ENCODE peak calls at places on chromosome 17, in eight cellular contexts. Y is lower lobe of right lung, C is tibial nerve, M is A549, X is cardiac muscle cell, T is left ventricle myocardium inferior, R is endodermal cell, L is psoas muscle. S is an unnamed sample.

GRCh38 chr17:8946476-8946875 is 19.0 kb downstream of the PIK3R5 start:
- DNase-seq in Y (no peak), C (no peak), M (no peak), X (peak; percentile 8), T (no peak), R (no peak), L (no peak), S (no peak)

GRCh38 chr17:3026125-3026855 is 37.1 kb downstream of the OR1D5 start:
- DNase-seq in Y (peak; percentile 23), C (no peak), M (no peak), X (no peak), T (no peak), R (peak; percentile 55), L (no peak), S (no peak)

GRCh38 chr17:78132086-78132676 is 1.6 kb downstream of the TMC8 start:
- DNase-seq in Y (peak; percentile 82), C (no peak), M (no peak), X (no peak), T (no peak), R (peak; percentile 90), L (no peak), S (peak; percentile 76)

GRCh38 chr17:40791808-40792436 is 7.8 kb downstream of the KRT28 start:
- DNase-seq in Y (no peak), C (peak; percentile 21), M (peak; percentile 61), X (peak; percentile 62), T (no peak), R (no peak), L (no peak), S (no peak)

GRCh38 chr17:61970030-61970429 is 42.2 kb upstream of the INTS2 start:
- DNase-seq in Y (no peak), C (no peak), M (no peak), X (peak; percentile 15), T (no peak), R (no peak), L (no peak), S (no peak)

GRCh38 chr17:55458977-55459376 is 37.3 kb upstream of the MMD start:
- DNase-seq in Y (no peak), C (no peak), M (peak; percentile 61), X (no peak), T (no peak), R (no peak), L (no peak), S (peak; percentile 89)

GRCh38 chr17:17763136-17763535 is 73.7 kb downstream of the SREBF1 start:
- DNase-seq in Y (no peak), C (no peak), M (no peak), X (no peak), T (no peak), R (no peak), L (no peak), S (no peak)

GRCh38 chr17:7839890-7840260 is 5.9 kb downstream of the KDM6B start:
- DNase-seq in Y (no peak), C (no peak), M (peak; percentile 80), X (peak; percentile 47), T (no peak), R (peak; percentile 41), L (no peak), S (no peak)

GRCh38 chr17:61390479-61390791 is 9.2 kb upstream of the TBX2 start:
- DNase-seq in Y (no peak), C (no peak), M (no peak), X (no peak), T (no peak), R (no peak), L (no peak), S (no peak)

GRCh38 chr17:69415431-69415830 is 934 bp downstream of the MAP2K6 start:
- DNase-seq in Y (no peak), C (no peak), M (no peak), X (no peak), T (no peak), R (no peak), L (no peak), S (no peak)
- H3K27ac ChIP-seq in Y (no peak overlapping the region), C (peak overlapping the region; percentile 11), M (peak overlapping the region; percentile 76), X (peak overlapping the region; percentile 85), T (peak overlapping the region; percentile 45), R (no peak overlapping the region), L (peak overlapping the region; percentile 84), S (no peak overlapping the region)

GRCh38 chr17:74604748-74605147 is 12.7 kb upstream of the CD300LD start:
- DNase-seq in Y (no peak), C (no peak), M (no peak), X (no peak), T (no peak), R (no peak), L (no peak), S (no peak)
- H3K27ac ChIP-seq in Y (no peak overlapping the region), C (no peak overlapping the region), M (peak overlapping the region; percentile 7), X (no peak overlapping the region), T (no peak overlapping the region), R (no peak overlapping the region), L (no peak overlapping the region), S (no peak overlapping the region)

DNA sequence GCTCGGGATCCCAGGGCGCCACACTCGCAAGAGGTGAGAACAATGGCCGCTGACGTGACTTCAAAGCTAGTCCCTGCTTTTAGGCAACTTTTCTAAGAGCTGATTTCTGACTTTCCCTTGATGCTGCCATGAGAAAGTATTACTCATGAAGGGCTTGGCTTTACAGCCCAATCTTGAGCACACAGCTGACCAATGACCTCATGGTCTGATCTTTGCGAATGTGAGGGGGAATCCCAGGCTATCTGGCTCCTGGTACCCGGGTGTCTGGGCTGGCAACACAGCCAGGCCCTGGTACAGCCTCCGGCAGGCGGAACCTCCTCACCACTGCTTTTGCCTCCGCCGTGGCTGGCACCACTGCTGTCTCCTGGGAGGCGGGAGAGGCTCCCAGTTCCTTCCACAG is 17.5 kb downstream of the NDUFAF8 start:
- DNase-seq in Y (no peak), C (no peak), M (peak; percentile 48), X (no peak), T (no peak), R (no peak), L (no peak), S (no peak)
- H3K27ac ChIP-seq in Y (no peak overlapping the region), C (no peak overlapping the region), M (no peak overlapping the region), X (no peak overlapping the region), T (no peak overlapping the region), R (no peak overlapping the region), L (no peak overlapping the region), S (no peak overlapping the region)

GRCh38 chr17:46024590-46024989 is 25.5 kb downstream of the STH start:
- DNase-seq in Y (no peak), C (no peak), M (no peak), X (no peak), T (no peak), R (peak; percentile 52), L (no peak), S (peak; percentile 9)
- H3K27ac ChIP-seq in Y (no peak overlapping the region), C (no peak overlapping the region), M (no peak overlapping the region), X (no peak overlapping the region), T (no peak overlapping the region), R (peak overlapping the region; percentile 18), L (no peak overlapping the region), S (no peak overlapping the region)

GRCh38 chr17:58386708-58387107 is 30.6 kb downstream of the RNF43 start:
- DNase-seq in Y (no peak), C (no peak), M (no peak), X (no peak), T (no peak), R (no peak), L (no peak), S (no peak)
- H3K27ac ChIP-seq in Y (no peak overlapping the region), C (no peak overlapping the region), M (peak overlapping the region; percentile 71), X (no peak overlapping the region), T (no peak overlapping the region), R (no peak overlapping the region), L (no peak overlapping the region), S (no peak overlapping the region)

DNA sequence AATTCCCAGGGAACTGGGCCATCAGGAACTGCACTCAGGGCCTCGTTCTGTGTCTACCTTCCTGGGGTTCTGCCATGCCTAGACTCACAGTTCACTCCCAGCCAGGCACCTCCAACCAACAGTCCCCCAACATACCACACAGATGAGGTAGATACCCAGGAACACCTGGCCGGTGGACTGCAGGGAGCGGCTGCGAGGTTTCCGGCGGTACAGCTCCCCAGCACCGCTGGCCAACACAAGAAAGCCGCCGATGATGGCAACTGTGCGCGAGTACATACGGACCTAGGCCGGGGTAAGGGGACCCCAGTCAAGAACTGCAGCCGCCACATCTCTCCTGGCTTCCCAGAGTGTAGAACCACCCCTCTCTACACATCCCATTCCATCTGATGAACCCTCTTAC is 1.9 kb downstream of the TMEM101 start:
- DNase-seq in Y (no peak), C (no peak), M (no peak), X (no peak), T (no peak), R (no peak), L (no peak), S (no peak)
- H3K27ac ChIP-seq in Y (no peak overlapping the region), C (no peak overlapping the region), M (no peak overlapping the region), X (no peak overlapping the region), T (peak overlapping the region; percentile 74), R (no peak overlapping the region), L (no peak overlapping the region), S (no peak overlapping the region)

GRCh38 chr17:77100009-77100408 is 40.8 kb upstream of the SEC14L1 start:
- DNase-seq in Y (peak; percentile 91), C (peak; percentile 57), M (no peak), X (no peak), T (peak; percentile 76), R (no peak), L (peak; percentile 62), S (peak; percentile 83)

GRCh38 chr17:77097772-77098171 is 43.0 kb upstream of the SEC14L1 start:
- DNase-seq in Y (no peak), C (no peak), M (no peak), X (no peak), T (no peak), R (no peak), L (no peak), S (no peak)

GRCh38 chr17:77096570-77097214 is 44.1 kb upstream of the SEC14L1 start:
- DNase-seq in Y (no peak), C (peak; percentile 36), M (peak; percentile 51), X (peak; percentile 73), T (no peak), R (no peak), L (no peak), S (no peak)

GRCh38 chr17:77101521-77102410 is 39.0 kb upstream of the SEC14L1 start:
- DNase-seq in Y (no peak), C (no peak), M (no peak), X (no peak), T (no peak), R (no peak), L (no peak), S (no peak)

DNA sequence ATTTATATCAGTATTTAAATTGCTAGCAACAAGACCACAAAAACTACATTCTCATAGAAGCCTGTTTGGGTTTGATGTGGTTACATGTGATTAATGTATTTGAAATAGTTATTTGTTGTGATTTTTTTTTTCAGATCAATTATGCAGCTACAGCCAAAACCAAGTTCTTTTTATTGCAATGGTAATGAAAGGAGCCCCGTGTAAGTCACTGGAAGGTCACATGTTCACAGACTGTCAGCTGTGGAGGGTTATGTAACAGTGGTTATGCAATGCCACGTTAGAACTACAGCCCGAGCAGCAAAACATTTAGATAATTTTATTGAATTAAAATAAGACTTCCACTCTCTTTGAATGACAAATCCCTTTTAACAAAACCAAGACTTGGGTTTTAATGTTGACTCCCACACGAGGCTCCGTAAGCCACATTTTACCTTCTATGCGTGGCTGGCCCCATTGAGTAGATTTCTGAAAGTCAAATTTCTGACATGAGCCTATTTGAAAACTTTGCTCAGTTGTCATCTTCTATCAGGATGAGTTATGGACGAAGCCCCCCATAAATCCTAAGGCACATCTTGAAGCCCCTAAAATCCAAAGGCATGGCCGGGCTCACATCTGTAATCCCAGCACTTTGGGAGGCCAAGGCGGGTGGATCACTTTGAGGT is 41.8 kb upstream of the SEC14L1 start:
- DNase-seq in Y (no peak), C (peak; percentile 89), M (no peak), X (peak; percentile 89), T (no peak), R (no peak), L (no peak), S (no peak)
- H3K27ac ChIP-seq in Y (peak overlapping the region; percentile 80), C (peak overlapping the region; percentile 74), M (no peak overlapping the region), X (no peak overlapping the region), T (peak overlapping the region; percentile 87), R (no peak overlapping the region), L (peak overlapping the region; percentile 83), S (no peak overlapping the region)